ENCODE peak calls at places on chromosomes 1 and 21, in six cellular contexts. One of them, this sample, is unnamed.

GRCh38 chr1:1001631-1002300 is 1.9 kb upstream of the HES4 start:
- DNase-seq in fibroblast of mammary gland: peak; percentile 33
- DNase-seq in endothelial cell: peak; percentile 92
- DNase-seq in stomach: peak; percentile 87
- DNase-seq in bronchial epithelial cell: no peak
- DNase-seq in GM13976: peak; percentile 91
- DNase-seq in this sample: peak; percentile 94

GRCh38 chr1:34460193-34460592 is 283.5 kb downstream of the C1orf94 start:
- DNase-seq in fibroblast of mammary gland: peak; percentile 6
- DNase-seq in endothelial cell: peak; percentile 51
- DNase-seq in stomach: peak; percentile 33
- DNase-seq in bronchial epithelial cell: peak; percentile 15
- DNase-seq in GM13976: peak; percentile 66
- DNase-seq in this sample: peak; percentile 67

GRCh38 chr1:4214826-4215225 is 314.8 kb upstream of the C1orf174 start:
- DNase-seq in fibroblast of mammary gland: no peak
- DNase-seq in endothelial cell: no peak
- DNase-seq in stomach: no peak
- DNase-seq in bronchial epithelial cell: no peak
- DNase-seq in GM13976: no peak
- DNase-seq in this sample: no peak

GRCh38 chr21:42262826-42263225 is 43.9 kb downstream of the ABCG1 start:
- DNase-seq in fibroblast of mammary gland: peak; percentile 7
- DNase-seq in endothelial cell: peak; percentile 59
- DNase-seq in stomach: peak; percentile 88
- DNase-seq in bronchial epithelial cell: peak; percentile 77
- DNase-seq in GM13976: no peak
- DNase-seq in this sample: no peak

GRCh38 chr1:202944438-202944921 is 13.6 kb downstream of the ADIPOR1 start:
- DNase-seq in fibroblast of mammary gland: no peak
- DNase-seq in endothelial cell: no peak
- DNase-seq in stomach: no peak
- DNase-seq in bronchial epithelial cell: no peak
- DNase-seq in GM13976: no peak
- DNase-seq in this sample: no peak

GRCh38 chr1:3066250-3066711 is 2.7 kb upstream of the PRDM16 start:
- DNase-seq in fibroblast of mammary gland: no peak
- DNase-seq in endothelial cell: peak; percentile 70
- DNase-seq in stomach: peak; percentile 81
- DNase-seq in bronchial epithelial cell: no peak
- DNase-seq in GM13976: no peak
- DNase-seq in this sample: no peak

GRCh38 chr1:207805841-207806421 is 54.1 kb downstream of the CD46 start:
- DNase-seq in fibroblast of mammary gland: peak; percentile 98
- DNase-seq in endothelial cell: no peak
- DNase-seq in stomach: peak; percentile 72
- DNase-seq in bronchial epithelial cell: peak; percentile 96
- DNase-seq in GM13976: no peak
- DNase-seq in this sample: no peak

GRCh38 chr1:53685272-53686051 is 53.5 kb downstream of the GLIS1 start:
- DNase-seq in fibroblast of mammary gland: no peak
- DNase-seq in endothelial cell: peak; percentile 25
- DNase-seq in stomach: no peak
- DNase-seq in bronchial epithelial cell: peak; percentile 17
- DNase-seq in GM13976: no peak
- DNase-seq in this sample: no peak

GRCh38 chr1:234558186-234558836 is 51.7 kb downstream of the IRF2BP2 start:
- DNase-seq in fibroblast of mammary gland: no peak
- DNase-seq in endothelial cell: no peak
- DNase-seq in stomach: no peak
- DNase-seq in bronchial epithelial cell: no peak
- DNase-seq in GM13976: no peak
- DNase-seq in this sample: no peak

GRCh38 chr1:198651685-198652400 is 13.0 kb downstream of the PTPRC start:
- DNase-seq in fibroblast of mammary gland: no peak
- DNase-seq in endothelial cell: no peak
- DNase-seq in stomach: no peak
- DNase-seq in bronchial epithelial cell: no peak
- DNase-seq in GM13976: no peak
- DNase-seq in this sample: no peak

GRCh38 chr1:228987736-228988506 is 252.6 kb downstream of the RHOU start:
- DNase-seq in fibroblast of mammary gland: no peak
- DNase-seq in endothelial cell: no peak
- DNase-seq in stomach: no peak
- DNase-seq in bronchial epithelial cell: no peak
- DNase-seq in GM13976: no peak
- DNase-seq in this sample: no peak

GRCh38 chr1:118335372-118335771 is 150.3 kb upstream of the SPAG17 start:
- DNase-seq in fibroblast of mammary gland: peak; percentile 73
- DNase-seq in endothelial cell: no peak
- DNase-seq in stomach: no peak
- DNase-seq in bronchial epithelial cell: peak; percentile 85
- DNase-seq in GM13976: peak; percentile 26
- DNase-seq in this sample: peak; percentile 26

GRCh38 chr1:54359393-54360162 is 46.6 kb downstream of the SSBP3 start:
- DNase-seq in fibroblast of mammary gland: no peak
- DNase-seq in endothelial cell: no peak
- DNase-seq in stomach: no peak
- DNase-seq in bronchial epithelial cell: no peak
- DNase-seq in GM13976: no peak
- DNase-seq in this sample: no peak

GRCh38 chr1:246355421-246356230 is 151.5 kb downstream of the SMYD3 start:
- DNase-seq in fibroblast of mammary gland: no peak
- DNase-seq in endothelial cell: no peak
- DNase-seq in stomach: no peak
- DNase-seq in bronchial epithelial cell: no peak
- DNase-seq in GM13976: no peak
- DNase-seq in this sample: no peak

GRCh38 chr1:152189657-152190442 is 30.8 kb upstream of the RPTN start:
- DNase-seq in fibroblast of mammary gland: peak; percentile 78
- DNase-seq in endothelial cell: peak; percentile 60
- DNase-seq in stomach: peak; percentile 57
- DNase-seq in bronchial epithelial cell: peak; percentile 74
- DNase-seq in GM13976: peak; percentile 71
- DNase-seq in this sample: peak; percentile 79

GRCh38 chr1:148318123-148318899 is 164.8 kb downstream of the PPIAL4G start:
- DNase-seq in fibroblast of mammary gland: no peak
- DNase-seq in endothelial cell: peak; percentile 20
- DNase-seq in stomach: no peak
- DNase-seq in bronchial epithelial cell: no peak
- DNase-seq in GM13976: peak; percentile 77
- DNase-seq in this sample: peak; percentile 72

GRCh38 chr1:161390559-161390858 is 22.8 kb upstream of the CFAP126 start:
- DNase-seq in fibroblast of mammary gland: no peak
- DNase-seq in endothelial cell: no peak
- DNase-seq in stomach: no peak
- DNase-seq in bronchial epithelial cell: peak; percentile 41
- DNase-seq in GM13976: peak; percentile 33
- DNase-seq in this sample: no peak

GRCh38 chr1:161389691-161390558 is 22.2 kb upstream of the CFAP126 start:
- DNase-seq in fibroblast of mammary gland: peak; percentile 99
- DNase-seq in endothelial cell: peak; percentile 96
- DNase-seq in stomach: peak; percentile 98
- DNase-seq in bronchial epithelial cell: peak; percentile 91
- DNase-seq in GM13976: peak; percentile 96
- DNase-seq in this sample: peak; percentile 90

GRCh38 chr1:161391611-161392010 is 23.9 kb upstream of the CFAP126 start:
- DNase-seq in fibroblast of mammary gland: no peak
- DNase-seq in endothelial cell: no peak
- DNase-seq in stomach: no peak
- DNase-seq in bronchial epithelial cell: no peak
- DNase-seq in GM13976: no peak
- DNase-seq in this sample: no peak

GRCh38 chr1:161388639-161389038 is 21.0 kb upstream of the CFAP126 start:
- DNase-seq in fibroblast of mammary gland: no peak
- DNase-seq in endothelial cell: no peak
- DNase-seq in stomach: no peak
- DNase-seq in bronchial epithelial cell: no peak
- DNase-seq in GM13976: no peak
- DNase-seq in this sample: no peak
- TF ChIP-seq CTCF in fibroblast of mammary gland: no peak
- TF ChIP-seq CTCF in endothelial cell: no peak
- TF ChIP-seq CTCF in stomach: no peak
- TF ChIP-seq CTCF in bronchial epithelial cell: no peak
- TF ChIP-seq CTCF in GM13976: no peak
- TF ChIP-seq CTCF in this sample: no peak

DNA sequence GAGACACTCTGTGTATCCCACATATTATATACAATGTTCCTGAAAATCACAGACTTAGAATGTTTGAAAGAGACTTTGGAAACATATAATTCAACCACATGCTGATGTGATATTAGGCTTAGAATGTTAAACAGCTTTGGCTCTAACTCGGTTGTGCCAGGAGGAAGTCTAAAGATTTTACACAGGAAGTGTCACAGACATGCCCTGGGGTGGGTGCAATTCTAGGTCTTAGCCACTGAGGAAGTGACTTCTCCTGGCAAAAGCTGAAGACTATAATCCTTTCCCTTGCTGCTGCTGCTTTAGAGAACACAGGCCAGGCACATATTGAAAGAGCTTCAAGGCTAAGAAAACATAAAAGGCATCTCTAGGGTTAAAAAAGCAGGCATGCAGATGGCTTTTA is 51.0 kb downstream of the RPL5 start:
- DNase-seq in fibroblast of mammary gland: no peak
- DNase-seq in endothelial cell: no peak
- DNase-seq in stomach: no peak
- DNase-seq in bronchial epithelial cell: peak; percentile 57
- DNase-seq in GM13976: no peak
- DNase-seq in this sample: no peak
- TF ChIP-seq CTCF in fibroblast of mammary gland: no peak
- TF ChIP-seq CTCF in endothelial cell: no peak
- TF ChIP-seq CTCF in stomach: no peak
- TF ChIP-seq CTCF in bronchial epithelial cell: no peak
- TF ChIP-seq CTCF in GM13976: no peak
- TF ChIP-seq CTCF in this sample: no peak

GRCh38 chr1:20484526-20485462 is 1.2 kb downstream of the CAMK2N1 start:
- DNase-seq in fibroblast of mammary gland: no peak
- DNase-seq in endothelial cell: peak; percentile 23
- DNase-seq in stomach: no peak
- DNase-seq in bronchial epithelial cell: no peak
- DNase-seq in GM13976: no peak
- DNase-seq in this sample: no peak

GRCh38 chr1:20481643-20482498 is 4.1 kb downstream of the CAMK2N1 start:
- DNase-seq in fibroblast of mammary gland: no peak
- DNase-seq in endothelial cell: no peak
- DNase-seq in stomach: no peak
- DNase-seq in bronchial epithelial cell: no peak
- DNase-seq in GM13976: no peak
- DNase-seq in this sample: no peak

GRCh38 chr1:20485527-20486456 is at the start of gene CAMK2N1:
- DNase-seq in fibroblast of mammary gland: peak; percentile 62
- DNase-seq in endothelial cell: peak; percentile 22
- DNase-seq in stomach: peak; percentile 64
- DNase-seq in bronchial epithelial cell: peak; percentile 33
- DNase-seq in GM13976: peak; percentile 60
- DNase-seq in this sample: peak; percentile 70

GRCh38 chr1:20483098-20483832 is 2.7 kb downstream of the CAMK2N1 start:
- DNase-seq in fibroblast of mammary gland: no peak
- DNase-seq in endothelial cell: no peak
- DNase-seq in stomach: no peak
- DNase-seq in bronchial epithelial cell: no peak
- DNase-seq in GM13976: no peak
- DNase-seq in this sample: no peak

GRCh38 chr1:20483833-20484525 is 2.0 kb downstream of the CAMK2N1 start:
- DNase-seq in fibroblast of mammary gland: no peak
- DNase-seq in endothelial cell: peak; percentile 24
- DNase-seq in stomach: no peak
- DNase-seq in bronchial epithelial cell: no peak
- DNase-seq in GM13976: no peak
- DNase-seq in this sample: peak; percentile 52
- TF ChIP-seq CTCF in fibroblast of mammary gland: no peak
- TF ChIP-seq CTCF in endothelial cell: no peak
- TF ChIP-seq CTCF in stomach: no peak
- TF ChIP-seq CTCF in bronchial epithelial cell: peak; percentile 8
- TF ChIP-seq CTCF in GM13976: no peak
- TF ChIP-seq CTCF in this sample: no peak

GRCh38 chr1:230639714-230640209 is 2.5 kb upstream of the COG2 start:
- DNase-seq in fibroblast of mammary gland: no peak
- DNase-seq in endothelial cell: no peak
- DNase-seq in stomach: no peak
- DNase-seq in bronchial epithelial cell: no peak
- DNase-seq in GM13976: no peak
- DNase-seq in this sample: no peak
- TF ChIP-seq CTCF in fibroblast of mammary gland: no peak
- TF ChIP-seq CTCF in endothelial cell: no peak
- TF ChIP-seq CTCF in stomach: no peak
- TF ChIP-seq CTCF in bronchial epithelial cell: no peak
- TF ChIP-seq CTCF in GM13976: no peak
- TF ChIP-seq CTCF in this sample: no peak

GRCh38 chr1:156500578-156500846 is at the start of gene MEF2D:
- DNase-seq in fibroblast of mammary gland: no peak
- DNase-seq in endothelial cell: no peak
- DNase-seq in stomach: no peak
- DNase-seq in bronchial epithelial cell: no peak
- DNase-seq in GM13976: no peak
- DNase-seq in this sample: no peak

GRCh38 chr1:156499703-156500577 is 635 bp downstream of the MEF2D start:
- DNase-seq in fibroblast of mammary gland: peak; percentile 51
- DNase-seq in endothelial cell: peak; percentile 55
- DNase-seq in stomach: no peak
- DNase-seq in bronchial epithelial cell: no peak
- DNase-seq in GM13976: no peak
- DNase-seq in this sample: no peak

GRCh38 chr1:156502396-156502748 is 1.8 kb upstream of the MEF2D start:
- DNase-seq in fibroblast of mammary gland: no peak
- DNase-seq in endothelial cell: no peak
- DNase-seq in stomach: no peak
- DNase-seq in bronchial epithelial cell: peak; percentile 29
- DNase-seq in GM13976: no peak
- DNase-seq in this sample: no peak

GRCh38 chr1:156499194-156499702 is 1.3 kb downstream of the MEF2D start:
- DNase-seq in fibroblast of mammary gland: no peak
- DNase-seq in endothelial cell: no peak
- DNase-seq in stomach: peak; percentile 25
- DNase-seq in bronchial epithelial cell: no peak
- DNase-seq in GM13976: no peak
- DNase-seq in this sample: no peak

GRCh38 chr1:156500847-156501686 is 492 bp upstream of the MEF2D start:
- DNase-seq in fibroblast of mammary gland: peak; percentile 94
- DNase-seq in endothelial cell: peak; percentile 95
- DNase-seq in stomach: peak; percentile 95
- DNase-seq in bronchial epithelial cell: peak; percentile 79
- DNase-seq in GM13976: peak; percentile 96
- DNase-seq in this sample: peak; percentile 97
- TF ChIP-seq CTCF in fibroblast of mammary gland: peak; percentile 33
- TF ChIP-seq CTCF in endothelial cell: peak; percentile 30
- TF ChIP-seq CTCF in stomach: no peak
- TF ChIP-seq CTCF in bronchial epithelial cell: peak; percentile 71
- TF ChIP-seq CTCF in GM13976: peak; percentile 63
- TF ChIP-seq CTCF in this sample: peak; percentile 69

This sample was measured in GM13977.